ENCODE peak calls at places on chromosomes 13 and 19, in five cellular contexts. L is mesothelial cell of epicardium, T is hippocampal formation, N is substantia nigra, X is cardiac muscle cell. M is an unnamed sample.

GRCh38 chr19:36401475-36401874 is 17.0 kb downstream of the ZFP82 start:
- DNase-seq in L (no peak), T (no peak), N (no peak), X (no peak), M (peak)

GRCh38 chr19:7742575-7742974 is 4.8 kb downstream of the CD209 start:
- DNase-seq in L (no peak), T (no peak), N (no peak), X (no peak), M (no peak)

GRCh38 chr13:113410472-113411201 is 42.7 kb downstream of the ADPRHL1 start:
- DNase-seq in L (no peak), T (no peak), N (no peak), X (no peak), M (no peak)

GRCh38 chr13:94028234-94029145 is 451.0 kb downstream of the DCT start:
- DNase-seq in L (no peak), T (no peak), N (no peak), X (peak), M (no peak)

GRCh38 chr13:20882206-20882605 is 20.3 kb downstream of the XPO4 start:
- DNase-seq in L (no peak), T (no peak), N (no peak), X (no peak), M (no peak)

GRCh38 chr13:20446900-20447299 is 78.8 kb downstream of the CRYL1 start:
- DNase-seq in L (no peak), T (no peak), N (no peak), X (no peak), M (no peak)

GRCh38 chr13:52118595-52118994 is 10.3 kb downstream of the NEK5 start:
- DNase-seq in L (no peak), T (no peak), N (no peak), X (no peak), M (no peak)

GRCh38 chr19:6769006-6769637 is 1.9 kb upstream of the SH2D3A start:
- DNase-seq in L (no peak), T (no peak), N (no peak), X (peak), M (no peak)

GRCh38 chr13:85528578-85529215 is 270.5 kb downstream of the SLITRK6 start:
- DNase-seq in L (no peak), T (peak), N (no peak), X (no peak), M (no peak)

GRCh38 chr13:29706923-29707322 is 111.4 kb upstream of the SLC7A1 start:
- DNase-seq in L (no peak), T (no peak), N (no peak), X (no peak), M (no peak)

GRCh38 chr19:41219924-41220567 is 1.0 kb downstream of the AXL start:
- DNase-seq in L (no peak), T (no peak), N (no peak), X (peak), M (no peak)

GRCh38 chr13:93244918-93245280 is 18.3 kb downstream of the GPC6 start:
- DNase-seq in L (no peak), T (no peak), N (no peak), X (no peak), M (no peak)

GRCh38 chr19:50794778-50795664 is 4.8 kb downstream of the ACP4 start:
- DNase-seq in L (no peak), T (no peak), N (no peak), X (no peak), M (no peak)

GRCh38 chr13:102721800-102722231 is 27.0 kb upstream of the METTL21C start:
- DNase-seq in L (no peak), T (peak), N (peak), X (no peak), M (no peak)

GRCh38 chr13:99314640-99315176 is 7.5 kb upstream of the GPR183 start:
- DNase-seq in L (no peak), T (no peak), N (no peak), X (no peak), M (no peak)

GRCh38 chr13:95547531-95548167 is 4.9 kb upstream of the CLDN10 start:
- DNase-seq in L (no peak), T (no peak), N (no peak), X (no peak), M (no peak)

GRCh38 chr19:5036733-5037681 is 68.1 kb downstream of the KDM4B start:
- DNase-seq in L (no peak), T (peak), N (peak), X (peak), M (no peak)

GRCh38 chr19:2962018-2962670 is 15.2 kb upstream of the TLE6 start:
- DNase-seq in L (no peak), T (peak), N (peak), X (peak), M (peak)

GRCh38 chr19:47353307-47353712 is 4.2 kb downstream of the DHX34 start:
- DNase-seq in L (no peak), T (no peak), N (no peak), X (no peak), M (no peak)

GRCh38 chr13:79541426-79542049 is 60.6 kb downstream of the NDFIP2 start:
- DNase-seq in L (no peak), T (peak), N (no peak), X (peak), M (peak)

GRCh38 chr19:7739801-7740659 is 7.3 kb downstream of the CD209 start:
- DNase-seq in L (no peak), T (no peak), N (no peak), X (no peak), M (no peak)

GRCh38 chr19:40609561-40610395 is 8.6 kb downstream of the LTBP4 start:
- DNase-seq in L (peak), T (no peak), N (peak), X (peak), M (peak)

M was measured in germinal center.